ENCODE peak calls at places on chromosomes 11 and 22, in ten cellular contexts. One of them, this sample, is unnamed.

GRCh38 chr22:23858484-23858815 is 775 bp downstream of the SLC2A11 start:
- DNase-seq in A172: no peak
- DNase-seq in GM12865: no peak
- DNase-seq in activated naive CD8-positive, alpha-beta T cell treated with anti-CD3 and anti-CD28 coated beads, Interleukin-2, amount 50 U/mL, for 24 hours: no peak
- DNase-seq in cardiac muscle cell: no peak
- DNase-seq in retina: no peak
- DNase-seq in OCI-LY7: no peak
- DNase-seq in stimulated activated CD4-positive, alpha-beta T cell treated with anti-CD3 and anti-CD28 coated beads, TNF-alpha, amount 100 ng/mL, for 1 hour: no peak
- DNase-seq in SHP77: no peak
- DNase-seq in non-pigmented ciliary epithelial cell: no peak
- DNase-seq in this sample: no peak

GRCh38 chr11:117419136-117419914 is 91.7 kb downstream of the CEP164 start:
- DNase-seq in stimulated activated CD4-positive, alpha-beta T cell treated with anti-CD3 and anti-CD28 coated beads, TNF-alpha, amount 100 ng/mL, for 1 hour: no peak
- DNase-seq in A172: peak; percentile 3
- DNase-seq in retina: no peak
- DNase-seq in GM12865: no peak
- DNase-seq in non-pigmented ciliary epithelial cell: no peak
- DNase-seq in cardiac muscle cell: no peak
- DNase-seq in activated naive CD8-positive, alpha-beta T cell treated with anti-CD3 and anti-CD28 coated beads, Interleukin-2, amount 50 U/mL, for 24 hours: no peak
- DNase-seq in OCI-LY7: no peak
- DNase-seq in SHP77: no peak
- DNase-seq in this sample: no peak

GRCh38 chr22:43136255-43136654 is 6.9 kb downstream of the MCAT start:
- DNase-seq in GM12865: peak; percentile 68
- DNase-seq in stimulated activated CD4-positive, alpha-beta T cell treated with anti-CD3 and anti-CD28 coated beads, TNF-alpha, amount 100 ng/mL, for 1 hour: peak; percentile 5
- DNase-seq in cardiac muscle cell: peak; percentile 57
- DNase-seq in non-pigmented ciliary epithelial cell: no peak
- DNase-seq in activated naive CD8-positive, alpha-beta T cell treated with anti-CD3 and anti-CD28 coated beads, Interleukin-2, amount 50 U/mL, for 24 hours: peak; percentile 53
- DNase-seq in A172: no peak
- DNase-seq in OCI-LY7: peak; percentile 82
- DNase-seq in retina: peak; percentile 39
- DNase-seq in SHP77: peak; percentile 21
- DNase-seq in this sample: no peak

GRCh38 chr11:67301951-67302516 is 1.3 kb upstream of the SSH3 start:
- DNase-seq in A172: peak; percentile 48
- DNase-seq in stimulated activated CD4-positive, alpha-beta T cell treated with anti-CD3 and anti-CD28 coated beads, TNF-alpha, amount 100 ng/mL, for 1 hour: no peak
- DNase-seq in retina: peak; percentile 85
- DNase-seq in activated naive CD8-positive, alpha-beta T cell treated with anti-CD3 and anti-CD28 coated beads, Interleukin-2, amount 50 U/mL, for 24 hours: no peak
- DNase-seq in non-pigmented ciliary epithelial cell: no peak
- DNase-seq in cardiac muscle cell: peak; percentile 57
- DNase-seq in OCI-LY7: no peak
- DNase-seq in GM12865: no peak
- DNase-seq in SHP77: peak; percentile 84
- DNase-seq in this sample: peak; percentile 43

GRCh38 chr22:48426466-48427380 is 1401.0 kb downstream of the BRD1 start:
- DNase-seq in GM12865: no peak
- DNase-seq in cardiac muscle cell: no peak
- DNase-seq in non-pigmented ciliary epithelial cell: no peak
- DNase-seq in A172: no peak
- DNase-seq in retina: no peak
- DNase-seq in OCI-LY7: no peak
- DNase-seq in activated naive CD8-positive, alpha-beta T cell treated with anti-CD3 and anti-CD28 coated beads, Interleukin-2, amount 50 U/mL, for 24 hours: no peak
- DNase-seq in SHP77: no peak
- DNase-seq in stimulated activated CD4-positive, alpha-beta T cell treated with anti-CD3 and anti-CD28 coated beads, TNF-alpha, amount 100 ng/mL, for 1 hour: no peak
- DNase-seq in this sample: no peak

GRCh38 chr22:17962168-17962567 is 62.2 kb downstream of the MICAL3 start:
- DNase-seq in SHP77: no peak
- DNase-seq in stimulated activated CD4-positive, alpha-beta T cell treated with anti-CD3 and anti-CD28 coated beads, TNF-alpha, amount 100 ng/mL, for 1 hour: no peak
- DNase-seq in cardiac muscle cell: no peak
- DNase-seq in GM12865: no peak
- DNase-seq in retina: no peak
- DNase-seq in OCI-LY7: no peak
- DNase-seq in non-pigmented ciliary epithelial cell: no peak
- DNase-seq in A172: no peak
- DNase-seq in activated naive CD8-positive, alpha-beta T cell treated with anti-CD3 and anti-CD28 coated beads, Interleukin-2, amount 50 U/mL, for 24 hours: no peak
- DNase-seq in this sample: no peak

GRCh38 chr11:61905067-61905696 is 12.2 kb downstream of the RAB3IL1 start:
- DNase-seq in retina: no peak
- DNase-seq in stimulated activated CD4-positive, alpha-beta T cell treated with anti-CD3 and anti-CD28 coated beads, TNF-alpha, amount 100 ng/mL, for 1 hour: no peak
- DNase-seq in A172: no peak
- DNase-seq in SHP77: no peak
- DNase-seq in OCI-LY7: no peak
- DNase-seq in activated naive CD8-positive, alpha-beta T cell treated with anti-CD3 and anti-CD28 coated beads, Interleukin-2, amount 50 U/mL, for 24 hours: no peak
- DNase-seq in cardiac muscle cell: no peak
- DNase-seq in non-pigmented ciliary epithelial cell: no peak
- DNase-seq in GM12865: no peak
- DNase-seq in this sample: no peak

GRCh38 chr11:115469361-115469760 is 34.9 kb downstream of the CADM1 start:
- DNase-seq in retina: no peak
- DNase-seq in cardiac muscle cell: no peak
- DNase-seq in GM12865: peak; percentile 47
- DNase-seq in stimulated activated CD4-positive, alpha-beta T cell treated with anti-CD3 and anti-CD28 coated beads, TNF-alpha, amount 100 ng/mL, for 1 hour: no peak
- DNase-seq in SHP77: no peak
- DNase-seq in non-pigmented ciliary epithelial cell: no peak
- DNase-seq in OCI-LY7: peak; percentile 94
- DNase-seq in activated naive CD8-positive, alpha-beta T cell treated with anti-CD3 and anti-CD28 coated beads, Interleukin-2, amount 50 U/mL, for 24 hours: no peak
- DNase-seq in A172: no peak
- DNase-seq in this sample: no peak

GRCh38 chr22:38238519-38239051 is 34.2 kb downstream of the TMEM184B start:
- DNase-seq in stimulated activated CD4-positive, alpha-beta T cell treated with anti-CD3 and anti-CD28 coated beads, TNF-alpha, amount 100 ng/mL, for 1 hour: no peak
- DNase-seq in retina: no peak
- DNase-seq in non-pigmented ciliary epithelial cell: no peak
- DNase-seq in OCI-LY7: no peak
- DNase-seq in activated naive CD8-positive, alpha-beta T cell treated with anti-CD3 and anti-CD28 coated beads, Interleukin-2, amount 50 U/mL, for 24 hours: no peak
- DNase-seq in cardiac muscle cell: peak; percentile 68
- DNase-seq in A172: no peak
- DNase-seq in GM12865: no peak
- DNase-seq in SHP77: no peak
- DNase-seq in this sample: no peak

This sample was measured in CD14-positive monocyte.